ENCODE peak calls at places on chromosomes 16 and 17, in eight cellular contexts. B, M, D, Y, K, G, C and Z are unnamed samples.

GRCh38 chr17:12358477-12358876 is 307.2 kb upstream of the MYOCD start:
- DNase-seq in B (no peak), D (no peak), C (no peak), Y (no peak), M (no peak), K (no peak), G (no peak), Z (no peak)

GRCh38 chr17:50668025-50668837 is 33.5 kb downstream of the ABCC3 start:
- DNase-seq in B (no peak), K (no peak), G (no peak), M (no peak), Y (peak; percentile 25), D (no peak), C (no peak), Z (no peak)

GRCh38 chr16:12531937-12532336 is 271.8 kb downstream of the CPPED1 start:
- DNase-seq in K (peak; percentile 36), D (no peak), G (no peak), B (no peak), C (no peak), M (no peak), Y (no peak), Z (no peak)

GRCh38 chr16:12680531-12680930 is 123.2 kb downstream of the CPPED1 start:
- DNase-seq in M (no peak), Y (no peak), B (no peak), C (no peak), G (no peak), K (no peak), D (no peak), Z (no peak)

GRCh38 chr16:1645914-1646525 is 32.1 kb upstream of the JPT2 start:
- DNase-seq in Y (peak; percentile 40), B (no peak), K (peak; percentile 49), D (no peak), G (no peak), M (no peak), C (no peak), Z (peak; percentile 77)

GRCh38 chr17:50274142-50274944 is at the start of gene TMEM92:
- DNase-seq in C (peak; percentile 89), D (no peak), K (no peak), B (no peak), M (peak; percentile 50), G (no peak), Y (peak; percentile 87), Z (no peak)

GRCh38 chr17:27384261-27384701 is 72.0 kb upstream of the KSR1 start:
- DNase-seq in K (peak; percentile 86), B (no peak), M (peak; percentile 84), Y (peak; percentile 71), D (peak; percentile 67), G (no peak), C (peak; percentile 63), Z (peak; percentile 66)

GRCh38 chr16:80375513-80375912 is 165.3 kb upstream of the DYNLRB2 start:
- DNase-seq in C (no peak), D (no peak), B (no peak), K (no peak), M (no peak), G (no peak), Y (no peak), Z (no peak)

GRCh38 chr16:19844945-19845641 is 39.6 kb downstream of the GPRC5B start:
- DNase-seq in G (no peak), B (no peak), K (no peak), Y (no peak), D (no peak), C (no peak), M (no peak), Z (no peak)

GRCh38 chr16:66188786-66189725 is 177.4 kb upstream of the CDH5 start:
- DNase-seq in G (no peak), K (no peak), C (no peak), B (no peak), Y (no peak), D (peak; percentile 13), M (peak; percentile 13), Z (no peak)

GRCh38 chr17:7914771-7915610 is 1.1 kb downstream of the RNF227 start:
- DNase-seq in M (peak; percentile 61), G (no peak), K (no peak), C (no peak), D (peak; percentile 58), B (no peak), Y (no peak), Z (peak; percentile 59)

GRCh38 chr17:73799091-73799490 is 154.8 kb upstream of the SDK2 start:
- DNase-seq in K (no peak), D (no peak), M (no peak), C (no peak), Y (no peak), B (no peak), G (no peak), Z (no peak)

DNA sequence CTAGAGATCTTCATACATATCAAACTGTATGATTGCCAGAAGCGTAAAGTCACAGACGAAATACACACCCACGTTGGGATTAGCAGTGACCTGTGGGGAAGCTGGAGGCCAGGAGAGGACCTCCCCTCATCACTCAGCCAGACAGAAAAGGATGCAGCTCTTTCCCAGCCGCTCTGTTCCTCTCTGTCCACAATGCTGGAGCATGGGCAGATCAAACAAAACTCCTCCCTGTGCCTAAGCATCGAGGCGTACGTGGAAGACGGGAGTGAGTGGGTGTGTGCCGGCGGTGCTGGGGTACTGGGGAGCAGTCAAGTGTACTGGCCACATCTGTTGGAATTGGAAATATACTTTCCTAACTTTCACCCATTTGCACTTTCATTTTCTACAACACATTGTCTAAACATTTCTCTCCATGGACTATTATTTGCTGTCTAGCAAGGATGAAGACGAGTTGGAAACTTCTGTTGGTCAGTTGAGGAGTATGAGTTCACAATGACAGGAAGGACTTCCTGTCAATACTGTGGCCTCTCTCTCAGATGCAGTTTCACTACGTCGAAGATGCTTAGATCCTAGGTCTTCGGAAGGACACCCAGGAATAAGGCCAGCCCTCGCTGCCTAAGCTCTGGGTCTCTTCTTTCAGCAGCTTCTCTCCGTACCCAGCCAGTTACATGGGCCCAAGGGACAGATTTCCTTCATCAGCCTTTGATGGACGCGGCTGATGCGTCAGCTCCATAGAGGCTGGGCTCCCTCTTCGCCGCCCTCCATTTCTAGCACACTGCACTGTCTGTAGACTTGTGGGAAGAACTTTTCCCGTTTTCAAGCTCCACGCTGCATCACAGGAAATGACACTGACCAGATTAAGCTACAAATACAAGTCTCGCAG is 30.6 kb upstream of the ENDOV start:
- DNase-seq in K (no peak), D (no peak), B (peak; percentile 10), M (no peak), Y (no peak), C (no peak), G (no peak), Z (no peak)
- H3K27ac ChIP-seq in K (no peak overlapping the region), D (no peak overlapping the region), B (no peak overlapping the region), M (no peak overlapping the region), Y (no peak overlapping the region), C (no peak overlapping the region), G (no peak overlapping the region), Z (no peak overlapping the region)

DNA sequence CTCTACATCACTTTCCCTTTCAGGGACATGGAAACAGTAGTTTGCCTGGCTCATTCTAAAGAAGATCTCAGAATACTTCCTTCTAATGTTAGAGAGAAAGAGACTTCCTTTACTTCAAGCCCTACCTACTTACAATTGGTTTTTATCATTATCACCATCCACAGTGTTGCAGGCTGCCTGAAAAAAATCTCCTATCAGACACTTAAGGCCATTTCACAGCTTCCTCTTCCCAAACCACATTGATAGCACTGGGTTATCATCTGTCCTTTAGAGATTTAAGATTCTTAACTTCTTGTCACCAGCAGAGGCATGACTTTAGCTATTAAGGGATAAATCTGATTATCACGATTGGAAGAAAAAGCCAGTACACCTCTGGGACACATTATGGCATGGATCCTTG is 178.5 kb upstream of the TBX2 start:
- DNase-seq in M (no peak), K (no peak), G (no peak), B (no peak), D (no peak), Y (no peak), C (no peak), Z (no peak)
- H3K27ac ChIP-seq in M (no peak overlapping the region), K (no peak overlapping the region), G (no peak overlapping the region), B (no peak overlapping the region), D (no peak overlapping the region), Y (no peak overlapping the region), C (no peak overlapping the region), Z (no peak overlapping the region)

GRCh38 chr17:30823425-30823824 is 1.1 kb downstream of the CRLF3 start:
- DNase-seq in B (no peak), M (no peak), G (no peak), C (no peak), D (no peak), K (no peak), Y (no peak), Z (no peak)
- H3K27ac ChIP-seq in B (peak overlapping the region; percentile 89), M (no peak overlapping the region), G (peak overlapping the region; percentile 78), C (peak overlapping the region; percentile 89), D (no peak overlapping the region), K (peak overlapping the region; percentile 79), Y (no peak overlapping the region), Z (no peak overlapping the region)

GRCh38 chr17:19791918-19792317 is 43.8 kb upstream of the ALDH3A1 start:
- DNase-seq in Y (no peak), M (no peak), K (no peak), C (no peak), G (no peak), D (no peak), B (no peak), Z (no peak)

GRCh38 chr17:19785854-19786253 is 37.8 kb upstream of the ALDH3A1 start:
- DNase-seq in D (no peak), M (no peak), C (no peak), G (no peak), K (no peak), Y (no peak), B (no peak), Z (no peak)

DNA sequence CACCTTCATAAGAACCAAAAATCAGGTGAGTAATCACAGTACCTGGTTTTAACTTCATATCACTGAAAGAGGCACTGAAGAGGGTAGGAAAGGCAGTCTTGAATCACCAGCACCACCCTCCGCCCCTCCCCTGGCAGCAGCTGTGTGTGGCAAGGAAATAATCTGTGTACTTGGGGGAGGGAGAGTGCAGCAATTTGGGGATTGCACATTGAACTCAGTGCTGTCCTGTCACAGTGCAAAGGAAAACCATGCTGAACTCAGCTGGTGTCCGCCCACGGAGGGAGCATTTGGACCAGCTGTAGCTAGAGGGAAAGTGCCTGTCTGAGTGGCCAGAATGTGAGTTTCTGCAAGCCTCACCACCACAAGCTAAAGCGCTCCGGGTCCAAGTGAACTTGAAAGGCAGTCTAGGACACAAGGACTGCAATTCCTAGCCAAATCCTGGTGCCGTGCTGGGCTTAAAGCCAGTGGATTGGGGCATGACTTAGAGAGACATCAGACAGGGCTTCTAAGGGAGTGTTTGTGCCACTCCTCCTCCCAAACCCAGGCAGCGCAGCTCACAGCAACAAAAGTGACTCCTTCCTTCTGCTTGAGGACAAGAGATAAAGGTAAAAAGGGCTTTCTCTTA is 39.7 kb upstream of the ALDH3A1 start:
- DNase-seq in M (no peak), D (no peak), C (no peak), Y (no peak), B (no peak), K (no peak), G (no peak), Z (no peak)
- H3K27ac ChIP-seq in M (no peak overlapping the region), D (no peak overlapping the region), C (no peak overlapping the region), Y (no peak overlapping the region), B (no peak overlapping the region), K (no peak overlapping the region), G (no peak overlapping the region), Z (no peak overlapping the region)

DNA sequence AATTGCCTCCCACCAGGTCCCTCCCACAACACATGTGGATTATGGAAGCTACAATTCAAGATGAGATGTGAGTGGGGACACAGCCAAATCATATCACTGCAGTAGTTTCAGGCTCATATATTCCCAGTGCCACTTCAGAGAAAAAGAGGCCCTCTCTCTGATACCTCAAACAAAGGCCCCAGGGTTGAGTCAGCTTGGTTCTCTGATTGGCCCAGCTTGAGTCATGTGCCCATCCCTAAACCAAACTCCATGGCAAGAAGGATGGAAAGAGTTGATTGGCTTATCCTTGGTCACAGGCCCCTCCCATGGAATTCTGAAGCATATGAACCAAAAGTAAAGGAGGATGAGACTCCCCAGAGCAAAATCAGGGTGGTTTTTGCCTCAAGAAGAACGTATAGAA is 75.9 kb upstream of the IRX6 start:
- DNase-seq in G (no peak), K (no peak), B (no peak), D (no peak), M (no peak), C (no peak), Y (no peak), Z (no peak)
- H3K27ac ChIP-seq in G (no peak overlapping the region), K (no peak overlapping the region), B (no peak overlapping the region), D (no peak overlapping the region), M (no peak overlapping the region), C (no peak overlapping the region), Y (no peak overlapping the region), Z (no peak overlapping the region)